ENCODE peak calls at places on chromosomes 16 and 17, in ten cellular contexts. H is CD8-positive, alpha-beta T cell; J is activated CD8-positive, alpha-beta memory T cell treated with anti-CD3 and anti-CD28 coated beads for 1 hour; Z is naive thymus-derived CD8-positive, alpha-beta T cell; V is stimulated activated CD4-positive, alpha-beta T cell treated with anti-CD3 and anti-CD28 coated beads, Interleukin-4, amount 100 ng/mL, for 1 hour; R is cardiac fibroblast; C is WTC11; T is EL; F is AG08395; X is stromal cell of bone marrow. E is an unnamed sample.

GRCh38 chr17:40510328-40510648 is 8.9 kb upstream of the TNS4 start:
- DNase-seq in H (no peak), J (no peak), Z (no peak), V (no peak), R (peak; percentile 27), C (no peak), T (peak; percentile 54), F (no peak), X (no peak), E (no peak)

GRCh38 chr17:49604314-49604869 is 28.7 kb downstream of the NXPH3 start:
- DNase-seq in H (no peak), J (no peak), Z (no peak), V (no peak), R (no peak), C (no peak), T (no peak), F (no peak), X (no peak), E (no peak)

GRCh38 chr16:69565611-69566436 is at the start of gene NFAT5:
- DNase-seq in H (peak; percentile 93), J (peak; percentile 87), Z (peak; percentile 100), V (peak; percentile 89), R (peak; percentile 91), C (peak; percentile 88), T (peak; percentile 88), F (peak; percentile 92), X (peak; percentile 48), E (peak; percentile 76)

GRCh38 chr16:29977063-29977462 is 3.4 kb downstream of the TAOK2 start:
- DNase-seq in H (no peak), J (no peak), Z (no peak), V (no peak), R (no peak), C (no peak), T (no peak), F (no peak), X (no peak), E (no peak)

GRCh38 chr17:34146440-34147043 is 108.5 kb upstream of the CCL2 start:
- DNase-seq in H (peak; percentile 6), J (peak; percentile 16), Z (peak; percentile 2), V (peak; percentile 44), R (no peak), C (peak; percentile 89), T (no peak), F (no peak), X (no peak), E (no peak)

GRCh38 chr17:2695961-2696760 is 15.4 kb downstream of the CLUH start:
- DNase-seq in H (no peak), J (no peak), Z (no peak), V (no peak), R (no peak), C (peak; percentile 6), T (no peak), F (no peak), X (no peak), E (no peak)

GRCh38 chr17:17060001-17060929 is 18.0 kb downstream of the MPRIP start:
- DNase-seq in H (no peak), J (no peak), Z (no peak), V (no peak), R (no peak), C (peak; percentile 6), T (no peak), F (no peak), X (no peak), E (no peak)

GRCh38 chr16:81429045-81429521 is 15.5 kb upstream of the CMIP start:
- DNase-seq in H (no peak), J (no peak), Z (no peak), V (no peak), R (peak; percentile 72), C (peak; percentile 63), T (peak; percentile 62), F (peak; percentile 67), X (no peak), E (peak; percentile 11)

GRCh38 chr16:67846063-67846319 is 742 bp upstream of the NUTF2 start:
- DNase-seq in H (no peak), J (no peak), Z (no peak), V (no peak), R (no peak), C (no peak), T (no peak), F (no peak), X (no peak), E (no peak)

GRCh38 chr16:69772560-69773254 is 10.6 kb downstream of the WWP2 start:
- DNase-seq in H (no peak), J (no peak), Z (no peak), V (no peak), R (peak; percentile 39), C (no peak), T (peak; percentile 20), F (peak; percentile 10), X (peak; percentile 45), E (no peak)

GRCh38 chr16:2520097-2520783 is at the start of gene AMDHD2:
- DNase-seq in H (peak; percentile 84), J (peak; percentile 87), Z (peak; percentile 82), V (peak; percentile 91), R (peak; percentile 94), C (peak; percentile 86), T (peak; percentile 90), F (peak; percentile 97), X (peak; percentile 77), E (peak; percentile 85)

GRCh38 chr17:42288078-42288984 is at the start of gene STAT5A:
- DNase-seq in H (peak; percentile 70), J (peak; percentile 62), Z (peak; percentile 82), V (peak; percentile 75), R (peak; percentile 93), C (peak; percentile 71), T (peak; percentile 72), F (peak; percentile 91), X (peak; percentile 73), E (peak; percentile 11)

GRCh38 chr17:28078443-28079229 is 36.2 kb downstream of the NLK start:
- DNase-seq in H (no peak), J (no peak), Z (no peak), V (no peak), R (peak; percentile 12), C (no peak), T (no peak), F (no peak), X (no peak), E (no peak)

GRCh38 chr16:68469728-68470460 is 21.6 kb upstream of the SMPD3 start:
- DNase-seq in H (no peak), J (no peak), Z (peak; percentile 12), V (no peak), R (no peak), C (no peak), T (no peak), F (no peak), X (no peak), E (no peak)

GRCh38 chr17:27751166-27751565 is 49.2 kb downstream of the NOS2 start:
- DNase-seq in H (no peak), J (no peak), Z (no peak), V (no peak), R (no peak), C (no peak), T (no peak), F (no peak), X (no peak), E (no peak)

GRCh38 chr16:48317614-48318013 is 67.6 kb downstream of the SIAH1 start:
- DNase-seq in H (no peak), J (no peak), Z (no peak), V (no peak), R (peak; percentile 65), C (no peak), T (peak; percentile 78), F (peak; percentile 34), X (peak; percentile 49), E (no peak)

GRCh38 chr16:23185661-23186060 is 3.1 kb downstream of the SCNN1G start:
- DNase-seq in H (no peak), J (no peak), Z (no peak), V (no peak), R (no peak), C (no peak), T (no peak), F (no peak), X (no peak), E (no peak)

GRCh38 chr16:81752225-81752875 is 26.7 kb upstream of the PLCG2 start:
- DNase-seq in H (no peak), J (no peak), Z (no peak), V (no peak), R (peak; percentile 7), C (no peak), T (peak; percentile 34), F (peak; percentile 40), X (no peak), E (no peak)

GRCh38 chr16:56349711-56350161 is 75.6 kb downstream of the AMFR start:
- DNase-seq in H (no peak), J (no peak), Z (no peak), V (no peak), R (no peak), C (no peak), T (no peak), F (no peak), X (no peak), E (no peak)

GRCh38 chr17:6366144-6366755 is 68.7 kb downstream of the AIPL1 start:
- DNase-seq in H (no peak), J (no peak), Z (no peak), V (no peak), R (no peak), C (peak; percentile 23), T (peak; percentile 85), F (no peak), X (no peak), E (no peak)

GRCh38 chr16:17331071-17331521 is 139.7 kb downstream of the XYLT1 start:
- DNase-seq in H (no peak), J (no peak), Z (no peak), V (no peak), R (no peak), C (no peak), T (no peak), F (peak; percentile 61), X (peak; percentile 67), E (no peak)

GRCh38 chr17:70254735-70255460 is 85.6 kb downstream of the KCNJ2 start:
- DNase-seq in H (no peak), J (no peak), Z (no peak), V (no peak), R (no peak), C (no peak), T (no peak), F (no peak), X (no peak), E (no peak)

GRCh38 chr16:87127061-87127765 is 190.0 kb downstream of the C16orf95 start:
- DNase-seq in H (no peak), J (no peak), Z (no peak), V (no peak), R (peak; percentile 86), C (no peak), T (no peak), F (peak; percentile 27), X (peak; percentile 40), E (no peak)

GRCh38 chr17:38719943-38720641 is 10.0 kb upstream of the CISD3 start:
- DNase-seq in H (no peak), J (no peak), Z (no peak), V (no peak), R (no peak), C (peak; percentile 85), T (no peak), F (no peak), X (no peak), E (no peak)

GRCh38 chr17:34989473-34989872 is 9.2 kb downstream of the LIG3 start:
- DNase-seq in H (no peak), J (no peak), Z (no peak), V (no peak), R (no peak), C (no peak), T (no peak), F (no peak), X (no peak), E (no peak)

GRCh38 chr17:11268176-11268575 is 27.2 kb downstream of the SHISA6 start:
- DNase-seq in H (no peak), J (no peak), Z (no peak), V (no peak), R (no peak), C (no peak), T (no peak), F (no peak), X (no peak), E (no peak)

GRCh38 chr16:72317378-72317777 is 145.4 kb upstream of the PMFBP1 start:
- DNase-seq in H (no peak), J (no peak), Z (no peak), V (no peak), R (peak; percentile 82), C (no peak), T (no peak), F (peak; percentile 73), X (peak; percentile 89), E (no peak)

GRCh38 chr17:8823279-8823678 is 24.1 kb upstream of the MFSD6L start:
- DNase-seq in H (no peak), J (no peak), Z (no peak), V (no peak), R (no peak), C (no peak), T (no peak), F (no peak), X (no peak), E (no peak)